ENCODE peak calls at places on chromosomes 13 and 19, in four cellular contexts. S, E, M and H are unnamed samples.

GRCh38 chr13:73194310-73194709 is 135.5 kb downstream of the KLF5 start:
- DNase-seq in M (no peak), E (no peak), S (no peak), H (no peak)

GRCh38 chr13:110499621-110500281 is 61.8 kb downstream of the RAB20 start:
- DNase-seq in M (peak), S (no peak), E (no peak), H (peak)

GRCh38 chr13:44292545-44292944 is 81.1 kb upstream of the SERP2 start:
- DNase-seq in M (no peak), E (no peak), S (no peak), H (no peak)

GRCh38 chr19:33064117-33064777 is 441 bp downstream of the RHPN2 start:
- DNase-seq in E (peak), S (no peak), M (no peak), H (no peak)

GRCh38 chr13:101115762-101116161 is 300.5 kb downstream of the NALCN start:
- DNase-seq in S (no peak), E (peak), M (no peak), H (peak)

GRCh38 chr13:103403814-103404213 is 337.6 kb upstream of the SLC10A2 start:
- DNase-seq in M (no peak), S (no peak), E (no peak), H (no peak)

GRCh38 chr13:23141964-23142363 is 38.8 kb upstream of the SGCG start:
- DNase-seq in E (no peak), M (no peak), S (no peak), H (no peak)

GRCh38 chr19:45443462-45444317 is 20.0 kb upstream of the ERCC1 start:
- DNase-seq in E (peak), S (peak), M (peak), H (peak)

GRCh38 chr19:1244693-1245451 is 3.3 kb downstream of the ATP5F1D start:
- DNase-seq in E (no peak), S (peak), M (no peak), H (no peak)

GRCh38 chr19:45346449-45346848 is 5.9 kb downstream of the KLC3 start:
- DNase-seq in E (no peak), M (peak), S (no peak), H (no peak)

GRCh38 chr13:33153421-33154381 is 131.9 kb downstream of the STARD13 start:
- DNase-seq in E (no peak), S (no peak), M (no peak), H (no peak)

GRCh38 chr19:49165111-49165750 is 7.6 kb downstream of the TRPM4 start:
- DNase-seq in S (no peak), E (no peak), M (no peak), H (no peak)

GRCh38 chr19:38850976-38851621 is 1.3 kb upstream of the HNRNPL start:
- DNase-seq in M (no peak), E (no peak), S (peak), H (no peak)

GRCh38 chr13:78589206-78589605 is 14.1 kb downstream of the POU4F1 start:
- DNase-seq in M (no peak), S (peak), E (peak), H (no peak)

GRCh38 chr19:30062331-30063183 is 120.5 kb downstream of the URI1 start:
- DNase-seq in M (no peak), S (peak), E (no peak), H (no peak)

GRCh38 chr19:45767881-45768643 is 990 bp downstream of the SIX5 start:
- DNase-seq in E (peak), S (peak), M (no peak), H (peak)

GRCh38 chr13:36673838-36674326 is at the start of gene SERTM1:
- DNase-seq in M (peak), S (peak), E (peak), H (no peak)